ENCODE peak calls at places on chromosomes 12 and 14, in seven cellular contexts. One of them, this sample, is unnamed.

GRCh38 chr14:23551266-23552028 is at the start of gene ZFHX2:
- DNase-seq in HepG2: peak; percentile 92
- DNase-seq in tibial nerve: peak; percentile 45
- DNase-seq in stomach: peak; percentile 87
- DNase-seq in H1: no peak
- DNase-seq in suprapubic skin: no peak
- DNase-seq in transverse colon: peak; percentile 88
- DNase-seq in this sample: no peak

GRCh38 chr12:68236421-68237059 is 10.9 kb upstream of the IL26 start:
- DNase-seq in HepG2: peak; percentile 27
- DNase-seq in tibial nerve: no peak
- DNase-seq in stomach: no peak
- DNase-seq in H1: no peak
- DNase-seq in suprapubic skin: no peak
- DNase-seq in transverse colon: no peak
- DNase-seq in this sample: no peak

GRCh38 chr12:19744760-19745218 is 305.5 kb downstream of the AEBP2 start:
- DNase-seq in HepG2: no peak
- DNase-seq in tibial nerve: peak; percentile 12
- DNase-seq in stomach: no peak
- DNase-seq in H1: no peak
- DNase-seq in suprapubic skin: no peak
- DNase-seq in transverse colon: no peak
- DNase-seq in this sample: no peak

GRCh38 chr14:59146484-59146883 is 42.0 kb upstream of the DAAM1 start:
- DNase-seq in HepG2: no peak
- DNase-seq in tibial nerve: no peak
- DNase-seq in stomach: no peak
- DNase-seq in H1: no peak
- DNase-seq in suprapubic skin: no peak
- DNase-seq in transverse colon: no peak
- DNase-seq in this sample: no peak

GRCh38 chr12:104698871-104699270 is 242.1 kb downstream of the CHST11 start:
- DNase-seq in HepG2: no peak
- DNase-seq in tibial nerve: no peak
- DNase-seq in stomach: no peak
- DNase-seq in H1: no peak
- DNase-seq in suprapubic skin: no peak
- DNase-seq in transverse colon: no peak
- DNase-seq in this sample: no peak

GRCh38 chr12:94149781-94150482 is 1.6 kb downstream of the PLXNC1 start:
- DNase-seq in HepG2: no peak
- DNase-seq in tibial nerve: no peak
- DNase-seq in stomach: peak; percentile 28
- DNase-seq in H1: no peak
- DNase-seq in suprapubic skin: peak; percentile 57
- DNase-seq in transverse colon: peak; percentile 42
- DNase-seq in this sample: peak; percentile 86

GRCh38 chr14:60971271-60971670 is 9.6 kb downstream of the TRMT5 start:
- DNase-seq in HepG2: no peak
- DNase-seq in tibial nerve: no peak
- DNase-seq in stomach: no peak
- DNase-seq in H1: no peak
- DNase-seq in suprapubic skin: no peak
- DNase-seq in transverse colon: no peak
- DNase-seq in this sample: no peak

GRCh38 chr12:111034911-111035577 is 114.7 kb upstream of the MYL2 start:
- DNase-seq in HepG2: no peak
- DNase-seq in tibial nerve: no peak
- DNase-seq in stomach: no peak
- DNase-seq in H1: no peak
- DNase-seq in suprapubic skin: no peak
- DNase-seq in transverse colon: no peak
- DNase-seq in this sample: no peak

GRCh38 chr12:4855121-4855924 is 54.4 kb upstream of the KCNA1 start:
- DNase-seq in HepG2: peak; percentile 66
- DNase-seq in tibial nerve: peak; percentile 88
- DNase-seq in stomach: peak; percentile 57
- DNase-seq in H1: peak; percentile 64
- DNase-seq in suprapubic skin: no peak
- DNase-seq in transverse colon: peak; percentile 57
- DNase-seq in this sample: peak; percentile 22

GRCh38 chr12:63927511-63927910 is 83.0 kb downstream of the SRGAP1 start:
- DNase-seq in HepG2: no peak
- DNase-seq in tibial nerve: no peak
- DNase-seq in stomach: no peak
- DNase-seq in H1: no peak
- DNase-seq in suprapubic skin: no peak
- DNase-seq in transverse colon: no peak
- DNase-seq in this sample: no peak

GRCh38 chr14:36057452-36058142 is 118.9 kb downstream of the PTCSC3 start:
- DNase-seq in HepG2: no peak
- DNase-seq in tibial nerve: no peak
- DNase-seq in stomach: no peak
- DNase-seq in H1: no peak
- DNase-seq in suprapubic skin: no peak
- DNase-seq in transverse colon: no peak
- DNase-seq in this sample: no peak

GRCh38 chr14:71416392-71416791 is 509.1 kb downstream of the PCNX1 start:
- DNase-seq in HepG2: no peak
- DNase-seq in tibial nerve: no peak
- DNase-seq in stomach: no peak
- DNase-seq in H1: no peak
- DNase-seq in suprapubic skin: no peak
- DNase-seq in transverse colon: no peak
- DNase-seq in this sample: no peak

GRCh38 chr12:28331130-28331529 is 140.9 kb downstream of the CCDC91 start:
- DNase-seq in HepG2: no peak
- DNase-seq in tibial nerve: no peak
- DNase-seq in stomach: no peak
- DNase-seq in H1: no peak
- DNase-seq in suprapubic skin: no peak
- DNase-seq in transverse colon: no peak
- DNase-seq in this sample: no peak

GRCh38 chr14:32512813-32513212 is 183.7 kb downstream of the AKAP6 start:
- DNase-seq in HepG2: no peak
- DNase-seq in tibial nerve: no peak
- DNase-seq in stomach: no peak
- DNase-seq in H1: no peak
- DNase-seq in suprapubic skin: no peak
- DNase-seq in transverse colon: no peak
- DNase-seq in this sample: no peak

GRCh38 chr14:105119410-105120025 is 49.1 kb downstream of the JAG2 start:
- DNase-seq in HepG2: no peak
- DNase-seq in tibial nerve: no peak
- DNase-seq in stomach: no peak
- DNase-seq in H1: no peak
- DNase-seq in suprapubic skin: peak; percentile 52
- DNase-seq in transverse colon: no peak
- DNase-seq in this sample: no peak

GRCh38 chr14:59679872-59680271 is 103.3 kb upstream of the CCDC175 start:
- DNase-seq in HepG2: no peak
- DNase-seq in tibial nerve: peak; percentile 38
- DNase-seq in stomach: no peak
- DNase-seq in H1: no peak
- DNase-seq in suprapubic skin: no peak
- DNase-seq in transverse colon: no peak
- DNase-seq in this sample: no peak

GRCh38 chr14:100849432-100849831 is 23.5 kb downstream of the MEG3 start:
- DNase-seq in HepG2: no peak
- DNase-seq in tibial nerve: no peak
- DNase-seq in stomach: no peak
- DNase-seq in H1: no peak
- DNase-seq in suprapubic skin: no peak
- DNase-seq in transverse colon: no peak
- DNase-seq in this sample: no peak

GRCh38 chr14:91170504-91171121 is 56.7 kb downstream of the DGLUCY start:
- DNase-seq in HepG2: no peak
- DNase-seq in tibial nerve: no peak
- DNase-seq in stomach: peak; percentile 50
- DNase-seq in H1: no peak
- DNase-seq in suprapubic skin: no peak
- DNase-seq in transverse colon: no peak
- DNase-seq in this sample: peak; percentile 45

GRCh38 chr12:106030210-106031175 is 108.3 kb downstream of the NUAK1 start:
- DNase-seq in HepG2: no peak
- DNase-seq in tibial nerve: no peak
- DNase-seq in stomach: no peak
- DNase-seq in H1: no peak
- DNase-seq in suprapubic skin: no peak
- DNase-seq in transverse colon: no peak
- DNase-seq in this sample: no peak

GRCh38 chr12:31849090-31849687 is 110.0 kb upstream of the RESF1 start:
- DNase-seq in HepG2: no peak
- DNase-seq in tibial nerve: no peak
- DNase-seq in stomach: no peak
- DNase-seq in H1: no peak
- DNase-seq in suprapubic skin: no peak
- DNase-seq in transverse colon: no peak
- DNase-seq in this sample: no peak

GRCh38 chr14:54058501-54058900 is 101.9 kb upstream of the BMP4 start:
- DNase-seq in HepG2: no peak
- DNase-seq in tibial nerve: no peak
- DNase-seq in stomach: no peak
- DNase-seq in H1: no peak
- DNase-seq in suprapubic skin: no peak
- DNase-seq in transverse colon: no peak
- DNase-seq in this sample: no peak

GRCh38 chr14:104420990-104421389 is 158.6 kb upstream of the C14orf180 start:
- DNase-seq in HepG2: no peak
- DNase-seq in tibial nerve: no peak
- DNase-seq in stomach: no peak
- DNase-seq in H1: no peak
- DNase-seq in suprapubic skin: peak; percentile 35
- DNase-seq in transverse colon: no peak
- DNase-seq in this sample: no peak

GRCh38 chr12:26832817-26833691 is at the start of gene ITPR2:
- DNase-seq in HepG2: peak; percentile 88
- DNase-seq in tibial nerve: peak; percentile 91
- DNase-seq in stomach: peak; percentile 96
- DNase-seq in H1: peak; percentile 73
- DNase-seq in suprapubic skin: peak; percentile 97
- DNase-seq in transverse colon: peak; percentile 97
- DNase-seq in this sample: peak; percentile 95

DNA sequence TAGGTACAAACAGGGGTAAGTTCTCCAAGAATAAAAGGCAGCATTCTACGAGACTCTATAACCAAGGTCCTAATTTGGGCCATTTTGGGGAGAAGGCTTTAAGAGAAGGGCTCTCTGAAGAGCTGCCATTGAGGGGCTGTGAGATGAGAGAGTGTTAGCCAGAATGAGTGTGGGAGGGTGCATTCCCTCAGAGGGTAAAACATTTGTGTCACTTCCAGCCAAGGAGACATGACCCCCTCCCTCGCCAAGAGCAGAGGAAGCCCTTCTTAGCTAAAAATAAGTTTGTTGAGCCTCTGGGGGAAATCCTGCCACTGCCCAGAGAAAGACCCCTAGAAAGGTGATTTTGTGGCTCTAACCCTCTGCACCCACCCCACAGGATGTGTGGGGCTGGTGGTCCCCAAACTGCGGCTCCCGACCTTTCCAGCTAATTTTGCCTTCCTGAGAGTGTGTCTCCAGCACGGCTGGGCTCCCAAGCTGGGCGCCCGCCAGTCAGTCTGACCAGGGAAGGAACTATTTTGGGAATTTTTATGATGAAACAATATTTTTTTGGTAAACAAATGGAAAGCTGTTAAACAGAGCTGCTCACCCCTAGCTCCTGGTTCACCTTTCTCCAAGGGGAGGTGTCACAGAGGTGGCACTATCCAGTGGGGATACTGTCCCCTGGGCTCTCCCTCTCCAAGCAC is 65.9 kb upstream of the JDP2 start:
- DNase-seq in HepG2: no peak
- DNase-seq in tibial nerve: no peak
- DNase-seq in stomach: no peak
- DNase-seq in H1: no peak
- DNase-seq in suprapubic skin: peak; percentile 69
- DNase-seq in transverse colon: no peak
- DNase-seq in this sample: peak; percentile 56
- TF ChIP-seq EP300 in HepG2: no peak
- TF ChIP-seq EP300 in tibial nerve: no peak
- TF ChIP-seq EP300 in stomach: no peak
- TF ChIP-seq EP300 in H1: no peak
- TF ChIP-seq EP300 in suprapubic skin: no peak
- TF ChIP-seq EP300 in transverse colon: no peak
- TF ChIP-seq EP300 in this sample: no peak

DNA sequence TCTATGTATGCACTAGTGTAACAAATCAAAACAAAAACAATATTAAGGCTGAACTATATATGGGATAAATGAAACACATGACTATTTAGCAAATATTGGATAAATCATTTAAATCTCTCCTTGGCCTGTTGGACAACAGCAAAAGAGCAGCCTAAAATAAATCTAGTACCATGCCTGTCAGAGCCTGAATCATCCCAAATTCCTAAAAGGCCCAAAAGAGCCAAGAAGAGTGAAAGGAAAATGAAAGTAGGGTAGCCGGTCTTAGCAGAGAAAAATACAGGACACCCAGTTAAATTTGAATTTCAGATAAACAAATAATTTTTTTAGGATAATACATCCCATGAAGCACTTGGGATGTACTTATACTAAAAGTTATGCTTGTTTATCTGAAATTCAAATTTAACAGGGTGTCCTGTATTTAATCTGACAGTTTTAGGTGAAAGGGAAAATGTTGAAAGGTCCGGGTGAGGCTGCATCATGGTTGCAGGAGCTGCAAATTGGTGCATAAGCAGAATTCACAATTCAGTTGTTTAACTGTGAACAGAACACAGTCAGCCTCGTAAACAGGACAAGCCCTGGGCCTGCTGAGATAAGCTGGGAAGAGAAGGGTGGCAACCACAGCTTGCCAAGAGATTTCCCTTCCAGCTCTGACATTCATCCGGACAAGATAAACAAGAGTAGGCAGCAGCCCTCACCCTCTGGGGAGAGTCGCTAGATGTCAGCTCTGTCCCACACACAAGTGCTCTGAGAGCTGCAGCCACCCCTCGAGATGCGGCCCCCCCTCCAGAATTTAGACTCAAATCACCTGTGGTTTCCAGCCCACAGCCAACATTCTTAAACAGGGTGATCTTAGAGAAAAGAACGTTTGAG is 30.3 kb downstream of the DMAC2L start:
- DNase-seq in HepG2: peak; percentile 66
- DNase-seq in tibial nerve: peak; percentile 61
- DNase-seq in stomach: no peak
- DNase-seq in H1: no peak
- DNase-seq in suprapubic skin: no peak
- DNase-seq in transverse colon: peak; percentile 45
- DNase-seq in this sample: peak; percentile 71
- TF ChIP-seq EP300 in HepG2: no peak
- TF ChIP-seq EP300 in tibial nerve: peak; percentile 36
- TF ChIP-seq EP300 in stomach: no peak
- TF ChIP-seq EP300 in H1: no peak
- TF ChIP-seq EP300 in suprapubic skin: no peak
- TF ChIP-seq EP300 in transverse colon: no peak
- TF ChIP-seq EP300 in this sample: no peak

GRCh38 chr12:53098982-53099651 is 1.6 kb downstream of the IGFBP6 start:
- DNase-seq in HepG2: peak; percentile 91
- DNase-seq in tibial nerve: peak; percentile 97
- DNase-seq in stomach: peak; percentile 90
- DNase-seq in H1: peak; percentile 65
- DNase-seq in suprapubic skin: peak; percentile 96
- DNase-seq in transverse colon: peak; percentile 89
- DNase-seq in this sample: peak; percentile 97
- TF ChIP-seq EP300 in HepG2: peak; percentile 51
- TF ChIP-seq EP300 in tibial nerve: peak; percentile 91
- TF ChIP-seq EP300 in stomach: peak; percentile 19
- TF ChIP-seq EP300 in H1: no peak
- TF ChIP-seq EP300 in suprapubic skin: no peak
- TF ChIP-seq EP300 in transverse colon: no peak
- TF ChIP-seq EP300 in this sample: peak; percentile 26

GRCh38 chr14:40292664-40293063 is 860.4 kb upstream of the FBXO33 start:
- DNase-seq in HepG2: no peak
- DNase-seq in tibial nerve: no peak
- DNase-seq in stomach: no peak
- DNase-seq in H1: no peak
- DNase-seq in suprapubic skin: no peak
- DNase-seq in transverse colon: no peak
- DNase-seq in this sample: no peak
- TF ChIP-seq EP300 in HepG2: no peak
- TF ChIP-seq EP300 in tibial nerve: no peak
- TF ChIP-seq EP300 in stomach: no peak
- TF ChIP-seq EP300 in H1: no peak
- TF ChIP-seq EP300 in suprapubic skin: no peak
- TF ChIP-seq EP300 in transverse colon: no peak
- TF ChIP-seq EP300 in this sample: no peak